ENCODE peak calls at places on chromosomes 3 and 15, in eight cellular contexts. P is coronary artery, K is WERI-Rb-1, T is HCT116, R is right atrium auricular region, V is stomach, C is neural progenitor cell, Z is iPS DF 6.9. S is an unnamed sample.

GRCh38 chr3:121748638-121749275 is 784 bp downstream of the GOLGB1 start:
- DNase-seq in P (no peak), K (no peak), T (no peak), R (peak; percentile 66), V (peak; percentile 77), C (peak; percentile 78), Z (no peak), S (no peak)

GRCh38 chr3:38528457-38528856 is 32.3 kb downstream of the EXOG start:
- DNase-seq in P (no peak), K (peak; percentile 70), T (no peak), R (no peak), V (no peak), C (peak; percentile 70), Z (no peak), S (no peak)

GRCh38 chr3:38267689-38268477 is 2.3 kb downstream of the SLC22A13 start:
- DNase-seq in P (no peak), K (no peak), T (no peak), R (no peak), V (no peak), C (no peak), Z (no peak), S (no peak)

GRCh38 chr3:108391917-108392585 is 95.7 kb downstream of the HHLA2 start:
- DNase-seq in P (no peak), K (no peak), T (no peak), R (no peak), V (no peak), C (no peak), Z (no peak), S (no peak)

GRCh38 chr3:179565496-179565895 is 2.8 kb downstream of the ACTL6A start:
- DNase-seq in P (no peak), K (no peak), T (no peak), R (no peak), V (no peak), C (no peak), Z (no peak), S (no peak)

GRCh38 chr3:64908292-64908691 is 220.5 kb upstream of the ADAMTS9 start:
- DNase-seq in P (no peak), K (no peak), T (no peak), R (no peak), V (no peak), C (no peak), Z (no peak), S (no peak)

GRCh38 chr3:43231276-43232000 is 54.9 kb upstream of the SNRK start:
- DNase-seq in P (no peak), K (no peak), T (no peak), R (no peak), V (no peak), C (no peak), Z (no peak), S (no peak)

GRCh38 chr3:98726084-98726483 is 37.1 kb upstream of the ST3GAL6 start:
- DNase-seq in P (no peak), K (no peak), T (no peak), R (no peak), V (no peak), C (no peak), Z (no peak), S (no peak)

GRCh38 chr3:86982883-86983282 is 8.1 kb downstream of the VGLL3 start:
- DNase-seq in P (no peak), K (no peak), T (no peak), R (no peak), V (no peak), C (no peak), Z (no peak), S (no peak)

GRCh38 chr15:100338971-100339444 is 2.8 kb downstream of the ADAMTS17 start:
- DNase-seq in P (no peak), K (peak; percentile 65), T (peak; percentile 37), R (peak; percentile 80), V (peak; percentile 61), C (peak; percentile 87), Z (no peak), S (no peak)

GRCh38 chr3:127291114-127291513 is 3.3 kb upstream of the PRR20G start:
- DNase-seq in P (no peak), K (no peak), T (no peak), R (no peak), V (no peak), C (no peak), Z (no peak), S (no peak)

GRCh38 chr3:70071138-70071537 is 71.6 kb downstream of the SAMMSON start:
- DNase-seq in P (no peak), K (no peak), T (no peak), R (no peak), V (no peak), C (no peak), Z (no peak), S (no peak)

GRCh38 chr3:70067860-70068479 is 68.4 kb downstream of the SAMMSON start:
- DNase-seq in P (no peak), K (no peak), T (no peak), R (no peak), V (no peak), C (no peak), Z (no peak), S (no peak)

GRCh38 chr3:70069557-70069956 is 70.0 kb downstream of the SAMMSON start:
- DNase-seq in P (no peak), K (no peak), T (no peak), R (no peak), V (no peak), C (peak; percentile 5), Z (no peak), S (no peak)

GRCh38 chr3:70072754-70073153 is 73.2 kb downstream of the SAMMSON start:
- DNase-seq in P (no peak), K (no peak), T (no peak), R (no peak), V (no peak), C (no peak), Z (no peak), S (no peak)

GRCh38 chr3:70072180-70072579 is 72.6 kb downstream of the SAMMSON start:
- DNase-seq in P (no peak), K (no peak), T (no peak), R (no peak), V (peak; percentile 59), C (no peak), Z (no peak), S (no peak)
- H3K27ac ChIP-seq in P (peak overlapping the region; percentile 76), K (no peak overlapping the region), T (no peak overlapping the region), R (no peak overlapping the region), V (peak overlapping the region; percentile 45), C (peak overlapping the region; percentile 83), Z (no peak overlapping the region), S (no peak overlapping the region)

GRCh38 chr3:27561591-27561990 is 77.4 kb upstream of the SLC4A7 start:
- DNase-seq in P (no peak), K (no peak), T (no peak), R (no peak), V (no peak), C (no peak), Z (no peak), S (no peak)

GRCh38 chr3:27560484-27561056 is 76.4 kb upstream of the SLC4A7 start:
- DNase-seq in P (no peak), K (no peak), T (no peak), R (no peak), V (no peak), C (peak; percentile 30), Z (no peak), S (no peak)

GRCh38 chr3:27559381-27559780 is 75.2 kb upstream of the SLC4A7 start:
- DNase-seq in P (no peak), K (no peak), T (no peak), R (no peak), V (no peak), C (no peak), Z (no peak), S (no peak)

GRCh38 chr3:27557411-27557810 is 73.2 kb upstream of the SLC4A7 start:
- DNase-seq in P (no peak), K (no peak), T (no peak), R (no peak), V (no peak), C (no peak), Z (no peak), S (no peak)

GRCh38 chr3:27559835-27560234 is 75.7 kb upstream of the SLC4A7 start:
- DNase-seq in P (peak; percentile 77), K (no peak), T (no peak), R (peak; percentile 75), V (no peak), C (no peak), Z (no peak), S (no peak)
- H3K27ac ChIP-seq in P (no peak overlapping the region), K (no peak overlapping the region), T (no peak overlapping the region), R (no peak overlapping the region), V (no peak overlapping the region), C (no peak overlapping the region), Z (no peak overlapping the region), S (peak overlapping the region; percentile 33)

GRCh38 chr3:188706176-188706575 is 465.6 kb upstream of the TPRG1 start:
- DNase-seq in P (no peak), K (no peak), T (no peak), R (no peak), V (no peak), C (no peak), Z (no peak), S (no peak)

GRCh38 chr3:188698436-188698835 is 473.3 kb upstream of the TPRG1 start:
- DNase-seq in P (no peak), K (no peak), T (no peak), R (no peak), V (no peak), C (no peak), Z (no peak), S (no peak)

GRCh38 chr3:188700497-188700896 is 471.3 kb upstream of the TPRG1 start:
- DNase-seq in P (no peak), K (no peak), T (no peak), R (no peak), V (no peak), C (no peak), Z (no peak), S (no peak)

GRCh38 chr3:188697127-188697526 is 474.6 kb upstream of the TPRG1 start:
- DNase-seq in P (no peak), K (no peak), T (no peak), R (no peak), V (no peak), C (peak; percentile 32), Z (no peak), S (no peak)

DNA sequence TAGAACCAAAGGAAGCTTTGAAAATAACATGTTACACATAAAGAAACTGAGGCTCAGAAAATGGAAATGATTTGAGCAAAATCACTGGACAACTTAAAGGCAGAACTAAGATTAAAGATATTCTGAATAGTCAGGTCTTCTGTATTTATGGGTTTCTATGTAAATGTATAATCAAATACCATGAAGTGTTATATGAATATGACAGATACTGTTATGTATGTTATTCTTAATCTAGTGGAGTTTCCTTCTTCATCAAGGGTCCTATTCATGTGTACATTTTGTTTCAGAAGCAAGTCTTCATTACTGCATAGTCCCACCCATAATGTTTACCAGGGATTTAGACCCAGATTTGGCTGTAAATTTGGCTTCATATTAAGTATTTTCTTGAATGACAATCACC is 470.9 kb upstream of the TPRG1 start:
- DNase-seq in P (no peak), K (no peak), T (no peak), R (no peak), V (no peak), C (no peak), Z (no peak), S (no peak)
- H3K27ac ChIP-seq in P (no peak overlapping the region), K (no peak overlapping the region), T (no peak overlapping the region), R (no peak overlapping the region), V (no peak overlapping the region), C (no peak overlapping the region), Z (no peak overlapping the region), S (no peak overlapping the region)

DNA sequence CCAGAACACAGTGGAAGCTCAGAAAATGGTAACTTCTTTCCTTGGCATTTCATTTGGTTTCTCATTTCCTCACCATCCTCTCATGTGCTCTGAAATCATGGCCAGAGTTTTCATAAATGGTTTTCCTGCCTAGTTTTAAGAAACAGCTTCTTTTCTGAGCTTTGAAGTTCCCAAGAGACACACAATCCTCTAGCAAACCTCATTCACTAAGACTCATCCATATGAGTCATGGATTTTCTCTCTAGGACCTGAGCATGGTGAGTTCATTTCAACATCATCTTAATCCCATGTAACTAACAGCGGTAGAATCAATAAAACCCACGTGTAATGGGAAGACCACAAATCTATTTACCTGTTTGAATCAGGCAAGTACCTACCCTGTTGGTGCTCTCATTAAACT is 274.5 kb upstream of the LRTM1 start:
- DNase-seq in P (no peak), K (no peak), T (no peak), R (no peak), V (no peak), C (no peak), Z (no peak), S (no peak)
- H3K27ac ChIP-seq in P (no peak overlapping the region), K (no peak overlapping the region), T (no peak overlapping the region), R (no peak overlapping the region), V (no peak overlapping the region), C (no peak overlapping the region), Z (no peak overlapping the region), S (no peak overlapping the region)

S was measured in breast epithelium.